ENCODE peak calls at places on chromosome 6, in five cellular contexts. V is neuronal stem cell, O is H9, F is H1, W is mesenchymal stem cell. Q is an unnamed sample.

GRCh38 chr6:163120223-163120622 is 294.3 kb upstream of the QKI start:
- DNase-seq in V (no peak), O (no peak), F (no peak), W (no peak), Q (no peak)

GRCh38 chr6:37452522-37452921 is 19.5 kb downstream of the CMTR1 start:
- DNase-seq in V (no peak), O (no peak), F (no peak), W (no peak), Q (no peak)

GRCh38 chr6:68326762-68327161 is 308.3 kb upstream of the ADGRB3 start:
- DNase-seq in V (no peak), O (no peak), F (no peak), W (no peak), Q (no peak)

GRCh38 chr6:138508676-138508988 is 9.3 kb upstream of the NHSL1 start:
- DNase-seq in V (no peak), O (no peak), F (no peak), W (no peak), Q (no peak)

GRCh38 chr6:105397987-105398386 is 4.9 kb downstream of the PREP start:
- DNase-seq in V (peak; percentile 36), O (no peak), F (no peak), W (no peak), Q (no peak)

GRCh38 chr6:150347845-150348244 is 21.0 kb upstream of the IYD start:
- DNase-seq in V (no peak), O (no peak), F (no peak), W (no peak), Q (no peak)

GRCh38 chr6:79686698-79687309 is 55.7 kb downstream of the SH3BGRL2 start:
- DNase-seq in V (no peak), O (no peak), F (no peak), W (no peak), Q (no peak)

GRCh38 chr6:50030777-50031562 is 9.2 kb upstream of the DEFB110 start:
- DNase-seq in V (peak; percentile 6), O (peak; percentile 87), F (peak; percentile 38), W (peak; percentile 9), Q (peak; percentile 54)

GRCh38 chr6:7196019-7196402 is 88.2 kb downstream of the RREB1 start:
- DNase-seq in V (no peak), O (no peak), F (no peak), W (no peak), Q (no peak)

GRCh38 chr6:168864541-168865495 is 388.8 kb downstream of the THBS2 start:
- DNase-seq in V (no peak), O (no peak), F (no peak), W (no peak), Q (no peak)

GRCh38 chr6:165685302-165685701 is 22.3 kb upstream of the PDE10A start:
- DNase-seq in V (no peak), O (no peak), F (no peak), W (no peak), Q (no peak)

GRCh38 chr6:3654898-3655297 is 96.6 kb downstream of the PXDC1 start:
- DNase-seq in V (no peak), O (no peak), F (no peak), W (no peak), Q (no peak)

GRCh38 chr6:108806669-108807068 is 41.6 kb upstream of the ARMC2 start:
- DNase-seq in V (no peak), O (no peak), F (no peak), W (no peak), Q (no peak)

GRCh38 chr6:3531481-3531880 is 74.6 kb upstream of the SLC22A23 start:
- DNase-seq in V (no peak), O (no peak), F (no peak), W (no peak), Q (no peak)

GRCh38 chr6:166635146-166635545 is 8.1 kb upstream of the RPS6KA2 start:
- DNase-seq in V (no peak), O (peak; percentile 26), F (no peak), W (no peak), Q (no peak)

GRCh38 chr6:69917834-69918233 is 51.5 kb downstream of the COL19A1 start:
- DNase-seq in V (no peak), O (no peak), F (no peak), W (peak; percentile 81), Q (peak; percentile 60)

GRCh38 chr6:131258816-131259476 is 123.7 kb downstream of the AKAP7 start:
- DNase-seq in V (no peak), O (no peak), F (no peak), W (peak; percentile 25), Q (no peak)

DNA sequence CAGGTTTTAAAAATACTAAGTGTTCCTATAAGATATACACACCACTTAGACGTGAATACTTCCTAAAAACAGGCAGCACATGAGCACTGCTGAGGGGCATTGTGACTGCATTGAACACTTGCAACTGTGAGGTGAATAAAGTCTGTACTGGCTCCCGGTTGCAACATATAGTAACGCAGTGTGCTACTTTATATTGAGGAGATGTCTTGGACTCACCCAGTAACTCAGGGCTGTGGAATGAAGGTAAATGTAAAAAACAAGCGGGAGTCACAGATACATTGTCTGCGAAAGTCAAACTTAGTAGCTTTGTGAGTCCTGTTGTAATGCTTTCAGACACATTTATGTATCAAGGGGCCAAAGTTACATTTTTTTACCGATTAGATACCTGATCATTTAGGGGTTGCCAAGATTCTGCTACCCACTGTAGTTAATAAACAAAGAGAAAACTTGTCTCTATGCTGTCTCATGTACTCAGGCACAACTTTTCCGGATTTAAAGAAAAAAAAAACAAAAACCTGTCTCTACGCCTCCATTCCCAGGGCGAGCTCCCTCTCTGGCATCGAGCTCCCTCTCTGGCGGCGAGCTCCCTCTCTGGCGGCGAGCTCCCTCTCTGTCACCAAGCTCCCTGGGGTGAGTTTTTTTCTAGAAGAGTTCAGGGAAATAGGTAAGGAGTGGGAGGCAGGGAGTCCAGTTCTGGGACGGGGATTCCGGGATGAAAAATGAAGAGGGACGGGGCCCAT is 16.8 kb upstream of the HLA-A start:
- DNase-seq in V (no peak), O (no peak), F (no peak), W (no peak), Q (no peak)
- H2BK5ac ChIP-seq in V (no peak overlapping the region), O (no peak overlapping the region), F (no peak overlapping the region), W (no peak overlapping the region), Q (no peak overlapping the region)

DNA sequence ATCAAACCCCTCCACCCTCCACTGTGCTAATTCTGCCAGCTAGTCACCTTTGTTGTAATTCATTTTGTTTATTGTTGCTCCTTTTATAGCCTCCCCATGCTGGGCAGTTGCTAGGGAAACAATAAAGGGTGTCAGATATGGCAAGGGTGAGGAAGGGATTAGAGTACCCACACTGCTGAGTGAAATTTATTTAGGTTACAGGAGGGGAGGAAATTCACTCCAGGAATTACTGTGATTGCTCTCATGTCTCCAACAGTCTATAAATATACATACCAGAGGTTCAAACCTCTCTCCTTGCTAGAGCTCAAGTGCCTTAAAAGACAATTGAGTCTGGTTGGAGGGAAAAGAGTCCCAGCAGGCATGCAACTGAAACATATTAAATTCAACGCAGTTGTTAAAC is 90.6 kb upstream of the ADGRF1 start:
- DNase-seq in V (no peak), O (no peak), F (no peak), W (no peak), Q (no peak)
- H3K27ac ChIP-seq in V (no peak overlapping the region), O (no peak overlapping the region), F (no peak overlapping the region), W (no peak overlapping the region), Q (no peak overlapping the region)

GRCh38 chr6:52881662-52881995 is 27.9 kb downstream of the GSTA3 start:
- DNase-seq in V (no peak), O (no peak), F (no peak), W (no peak), Q (no peak)
- H2BK12ac ChIP-seq in V (no peak overlapping the region), O (no peak overlapping the region), F (peak overlapping the region; percentile 97), W (no peak overlapping the region), Q (no peak overlapping the region)

GRCh38 chr6:28907394-28907793 is 16.4 kb downstream of the TRIM27 start:
- DNase-seq in V (no peak), O (no peak), F (no peak), W (peak; percentile 57), Q (peak; percentile 38)
- H2BK5ac ChIP-seq in V (no peak overlapping the region), O (no peak overlapping the region), F (no peak overlapping the region), W (no peak overlapping the region), Q (no peak overlapping the region)

DNA sequence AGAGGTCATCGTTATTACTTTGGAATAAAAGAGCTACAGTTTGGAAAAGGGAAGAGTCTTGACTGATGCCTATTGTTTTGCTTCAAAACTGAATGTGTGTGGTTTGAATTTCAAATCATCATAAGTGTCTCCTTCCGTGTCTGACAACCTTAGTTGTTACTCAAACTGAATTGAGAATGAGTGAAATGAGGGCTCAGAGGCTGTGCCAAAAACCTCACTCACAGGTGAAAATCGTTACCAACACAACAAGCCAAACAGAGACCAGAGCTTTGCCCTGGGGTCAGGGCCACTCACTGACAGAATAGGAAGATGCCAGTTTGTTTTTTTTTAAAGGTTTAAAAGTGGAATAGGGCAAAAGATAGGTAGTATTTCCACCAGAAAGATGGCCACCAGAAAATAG is 15.2 kb upstream of the SIRT5 start:
- DNase-seq in V (no peak), O (no peak), F (no peak), W (no peak), Q (peak; percentile 65)
- H3K27ac ChIP-seq in V (no peak overlapping the region), O (no peak overlapping the region), F (no peak overlapping the region), W (no peak overlapping the region), Q (no peak overlapping the region)

DNA sequence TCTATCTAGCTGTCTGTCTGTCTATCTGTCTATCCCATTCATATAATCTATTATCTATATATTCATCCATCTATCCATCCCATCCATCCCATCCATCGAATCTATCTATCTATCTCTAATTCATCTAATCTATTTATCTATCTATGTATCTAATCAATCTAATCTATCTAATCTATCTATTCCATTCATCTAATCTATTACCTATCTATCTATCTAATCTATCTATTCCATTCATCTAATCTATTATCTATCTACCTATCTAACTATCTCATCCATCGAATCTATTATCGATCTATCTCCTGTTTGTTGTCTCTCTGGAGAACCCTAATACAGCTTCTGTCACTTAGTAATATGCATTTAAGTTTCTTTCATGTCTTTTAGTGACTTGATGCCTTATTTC is 48.0 kb upstream of the HIVEP1 start:
- DNase-seq in V (no peak), O (no peak), F (no peak), W (no peak), Q (no peak)
- H2BK12ac ChIP-seq in V (no peak overlapping the region), O (no peak overlapping the region), F (no peak overlapping the region), W (no peak overlapping the region), Q (no peak overlapping the region)

Q was measured in trophoblast cell.